ENCODE peak calls at places on chromosomes 5 and 9, in nine cellular contexts. F is stimulated activated naive CD8-positive, alpha-beta T cell treated with anti-CD3 and anti-CD28 coated beads, Interleukin-15, amount 100 ng/mL, for 72 hours; D is endothelial cell of umbilical vein; E is fibroblast of gingiva; A is naive thymus-derived CD8-positive, alpha-beta T cell; N is left ventricle myocardium inferior; X is posterior cingulate gyrus; K is GM23248; U is pancreas. S is an unnamed sample.

GRCh38 chr5:90739567-90739966 is 181.0 kb downstream of the ADGRV1 start:
- DNase-seq in F (no peak), D (no peak), E (no peak), A (no peak), N (no peak), X (no peak), K (no peak), U (no peak), S (no peak)

GRCh38 chr5:156680845-156681244 is 169.2 kb upstream of the PPP1R2B start:
- DNase-seq in F (no peak), D (no peak), E (no peak), A (no peak), N (peak), X (no peak), K (no peak), U (no peak), S (no peak)

GRCh38 chr9:130666393-130667116 is 2.2 kb downstream of the PRDM12 start:
- DNase-seq in F (no peak), D (no peak), E (no peak), A (no peak), N (no peak), X (no peak), K (no peak), U (no peak), S (peak)

GRCh38 chr5:163533229-163533628 is 27.8 kb downstream of the MAT2B start:
- DNase-seq in F (no peak), D (no peak), E (no peak), A (no peak), N (no peak), X (no peak), K (no peak), U (no peak), S (no peak)

GRCh38 chr5:173845321-173845720 is 42.8 kb upstream of the CPEB4 start:
- DNase-seq in F (no peak), D (no peak), E (no peak), A (no peak), N (no peak), X (no peak), K (no peak), U (no peak), S (no peak)

GRCh38 chr5:140295414-140295813 is 7.5 kb downstream of the PFDN1 start:
- DNase-seq in F (no peak), D (peak), E (peak), A (peak), N (no peak), X (no peak), K (peak), U (no peak), S (no peak)

GRCh38 chr9:133882849-133883248 is 109.3 kb downstream of the VAV2 start:
- DNase-seq in F (no peak), D (no peak), E (no peak), A (no peak), N (no peak), X (no peak), K (no peak), U (no peak), S (no peak)

GRCh38 chr9:97873410-97873809 is 20.4 kb downstream of the FOXE1 start:
- DNase-seq in F (no peak), D (no peak), E (no peak), A (no peak), N (no peak), X (no peak), K (no peak), U (no peak), S (no peak)

GRCh38 chr9:16869961-16870605 is 387 bp downstream of the BNC2 start:
- DNase-seq in F (no peak), D (peak), E (peak), A (no peak), N (no peak), X (peak), K (peak), U (no peak), S (peak)

GRCh38 chr9:97640290-97640689 is 6.7 kb downstream of the NCBP1 start:
- DNase-seq in F (no peak), D (no peak), E (no peak), A (no peak), N (no peak), X (no peak), K (peak), U (no peak), S (no peak)

GRCh38 chr9:107141967-107142366 is 141.1 kb upstream of the RAD23B start:
- DNase-seq in F (no peak), D (no peak), E (no peak), A (no peak), N (no peak), X (no peak), K (peak), U (no peak), S (no peak)

GRCh38 chr5:179893958-179894895 is 13.5 kb downstream of the TBC1D9B start:
- DNase-seq in F (no peak), D (no peak), E (no peak), A (no peak), N (no peak), X (peak), K (no peak), U (no peak), S (no peak)

GRCh38 chr9:104351726-104352125 is 152.3 kb upstream of the OR13F1 start:
- DNase-seq in F (no peak), D (no peak), E (no peak), A (no peak), N (no peak), X (no peak), K (no peak), U (no peak), S (no peak)

GRCh38 chr9:4507306-4507705 is 17.0 kb downstream of the SLC1A1 start:
- DNase-seq in F (no peak), D (no peak), E (peak), A (no peak), N (no peak), X (no peak), K (peak), U (no peak), S (no peak)

GRCh38 chr9:37151802-37152201 is 31.4 kb downstream of the ZCCHC7 start:
- DNase-seq in F (no peak), D (peak), E (no peak), A (no peak), N (no peak), X (no peak), K (no peak), U (no peak), S (no peak)

GRCh38 chr5:98308960-98309359 is 464.5 kb upstream of the RGMB start:
- DNase-seq in F (no peak), D (peak), E (no peak), A (no peak), N (no peak), X (no peak), K (peak), U (no peak), S (no peak)

GRCh38 chr5:95283761-95284511 is 958 bp downstream of the MCTP1 start:
- DNase-seq in F (peak), D (peak), E (no peak), A (no peak), N (no peak), X (peak), K (peak), U (peak), S (peak)

GRCh38 chr5:120463991-120464626 is at the start of gene PRR16:
- DNase-seq in F (peak), D (peak), E (peak), A (no peak), N (peak), X (peak), K (peak), U (peak), S (peak)

GRCh38 chr9:137434498-137435380 is 6.4 kb downstream of the ENTPD8 start:
- DNase-seq in F (no peak), D (no peak), E (no peak), A (no peak), N (peak), X (peak), K (no peak), U (peak), S (peak)

GRCh38 chr9:16787724-16788123 is 82.7 kb downstream of the BNC2 start:
- DNase-seq in F (no peak), D (peak), E (no peak), A (no peak), N (no peak), X (no peak), K (peak), U (no peak), S (no peak)

GRCh38 chr9:31605164-31605563 is 779.3 kb upstream of the ACO1 start:
- DNase-seq in F (no peak), D (no peak), E (no peak), A (no peak), N (no peak), X (no peak), K (no peak), U (no peak), S (no peak)

GRCh38 chr5:138305797-138306196 is 25.8 kb downstream of the CDC25C start:
- DNase-seq in F (no peak), D (no peak), E (no peak), A (no peak), N (peak), X (no peak), K (no peak), U (peak), S (no peak)

GRCh38 chr9:90616806-90617205 is 25.8 kb downstream of the DIRAS2 start:
- DNase-seq in F (no peak), D (no peak), E (no peak), A (no peak), N (no peak), X (no peak), K (no peak), U (no peak), S (no peak)

GRCh38 chr5:138369706-138370105 is 17.2 kb downstream of the KDM3B start:
- DNase-seq in F (no peak), D (peak), E (no peak), A (no peak), N (no peak), X (no peak), K (peak), U (no peak), S (no peak)

GRCh38 chr5:1106385-1107166 is 5.3 kb downstream of the SLC12A7 start:
- DNase-seq in F (no peak), D (no peak), E (no peak), A (peak), N (no peak), X (no peak), K (no peak), U (peak), S (no peak)

GRCh38 chr5:1501372-1502045 is 22.3 kb downstream of the LPCAT1 start:
- DNase-seq in F (no peak), D (no peak), E (no peak), A (no peak), N (no peak), X (no peak), K (no peak), U (no peak), S (no peak)

GRCh38 chr9:72788966-72789365 is 163.9 kb downstream of the ALDH1A1 start:
- DNase-seq in F (no peak), D (no peak), E (no peak), A (no peak), N (no peak), X (no peak), K (peak), U (no peak), S (no peak)

GRCh38 chr5:69334793-69335268 is 2.2 kb upstream of the CCDC125 start:
- DNase-seq in F (peak), D (peak), E (peak), A (peak), N (peak), X (peak), K (peak), U (peak), S (peak)

GRCh38 chr5:78504726-78505431 is 143.7 kb downstream of the LHFPL2 start:
- DNase-seq in F (no peak), D (peak), E (peak), A (no peak), N (peak), X (peak), K (peak), U (peak), S (no peak)

S was measured in H7.